ENCODE peak calls at places on chromosomes 5 and 9, in eight cellular contexts. One of them, this sample, is unnamed.

GRCh38 chr5:119578937-119579336 is 50.4 kb upstream of the FAM170A start:
- DNase-seq in astrocyte: no peak
- DNase-seq in pancreas: peak; percentile 45
- DNase-seq in PC-3: peak; percentile 55
- DNase-seq in cardiac muscle cell: peak; percentile 10
- DNase-seq in AG04449: no peak
- DNase-seq in heart right ventricle: no peak
- DNase-seq in brain microvascular endothelial cell: peak; percentile 14
- DNase-seq in this sample: peak; percentile 25

GRCh38 chr5:53777864-53778618 is 217.6 kb downstream of the NDUFS4 start:
- DNase-seq in AG04449: no peak
- DNase-seq in astrocyte: no peak
- DNase-seq in heart right ventricle: no peak
- DNase-seq in pancreas: no peak
- DNase-seq in brain microvascular endothelial cell: no peak
- DNase-seq in PC-3: peak; percentile 52
- DNase-seq in cardiac muscle cell: no peak
- DNase-seq in this sample: no peak

GRCh38 chr5:170201311-170201710 is 31.5 kb upstream of the C5orf58 start:
- DNase-seq in astrocyte: no peak
- DNase-seq in PC-3: no peak
- DNase-seq in heart right ventricle: no peak
- DNase-seq in pancreas: no peak
- DNase-seq in cardiac muscle cell: no peak
- DNase-seq in brain microvascular endothelial cell: no peak
- DNase-seq in AG04449: no peak
- DNase-seq in this sample: no peak

GRCh38 chr5:172454355-172455086 is at the start of gene SH3PXD2B:
- DNase-seq in heart right ventricle: peak; percentile 69
- DNase-seq in brain microvascular endothelial cell: no peak
- DNase-seq in cardiac muscle cell: peak; percentile 79
- DNase-seq in AG04449: no peak
- DNase-seq in astrocyte: peak; percentile 51
- DNase-seq in PC-3: peak; percentile 54
- DNase-seq in pancreas: peak; percentile 75
- DNase-seq in this sample: no peak

GRCh38 chr9:26786571-26786970 is 106.0 kb downstream of the CAAP1 start:
- DNase-seq in heart right ventricle: no peak
- DNase-seq in brain microvascular endothelial cell: no peak
- DNase-seq in pancreas: no peak
- DNase-seq in cardiac muscle cell: no peak
- DNase-seq in astrocyte: no peak
- DNase-seq in PC-3: no peak
- DNase-seq in AG04449: no peak
- DNase-seq in this sample: no peak

GRCh38 chr5:93035194-93035593 is 545.8 kb downstream of the NR2F1-AS1 start:
- DNase-seq in brain microvascular endothelial cell: no peak
- DNase-seq in heart right ventricle: no peak
- DNase-seq in AG04449: no peak
- DNase-seq in astrocyte: peak; percentile 18
- DNase-seq in cardiac muscle cell: no peak
- DNase-seq in pancreas: no peak
- DNase-seq in PC-3: no peak
- DNase-seq in this sample: no peak

GRCh38 chr9:31541626-31542025 is 842.8 kb upstream of the ACO1 start:
- DNase-seq in astrocyte: no peak
- DNase-seq in PC-3: no peak
- DNase-seq in pancreas: no peak
- DNase-seq in AG04449: no peak
- DNase-seq in heart right ventricle: no peak
- DNase-seq in cardiac muscle cell: peak; percentile 59
- DNase-seq in brain microvascular endothelial cell: no peak
- DNase-seq in this sample: no peak

GRCh38 chr5:112697301-112697700 is 40.4 kb upstream of the APC start:
- DNase-seq in astrocyte: no peak
- DNase-seq in pancreas: no peak
- DNase-seq in PC-3: no peak
- DNase-seq in cardiac muscle cell: no peak
- DNase-seq in AG04449: no peak
- DNase-seq in heart right ventricle: no peak
- DNase-seq in brain microvascular endothelial cell: no peak
- DNase-seq in this sample: no peak

GRCh38 chr5:1831677-1832313 is 30.6 kb downstream of the NDUFS6 start:
- DNase-seq in cardiac muscle cell: no peak
- DNase-seq in PC-3: no peak
- DNase-seq in brain microvascular endothelial cell: no peak
- DNase-seq in heart right ventricle: no peak
- DNase-seq in AG04449: no peak
- DNase-seq in astrocyte: no peak
- DNase-seq in pancreas: no peak
- DNase-seq in this sample: no peak

GRCh38 chr9:89606049-89606481 is 1.3 kb downstream of the GADD45G start:
- DNase-seq in heart right ventricle: peak; percentile 78
- DNase-seq in pancreas: peak; percentile 82
- DNase-seq in AG04449: no peak
- DNase-seq in cardiac muscle cell: peak; percentile 81
- DNase-seq in brain microvascular endothelial cell: peak; percentile 57
- DNase-seq in astrocyte: peak; percentile 66
- DNase-seq in PC-3: peak; percentile 78
- DNase-seq in this sample: no peak

GRCh38 chr9:107337676-107338590 is 54.9 kb downstream of the RAD23B start:
- DNase-seq in astrocyte: no peak
- DNase-seq in PC-3: no peak
- DNase-seq in heart right ventricle: no peak
- DNase-seq in cardiac muscle cell: no peak
- DNase-seq in pancreas: no peak
- DNase-seq in AG04449: no peak
- DNase-seq in brain microvascular endothelial cell: no peak
- DNase-seq in this sample: no peak

GRCh38 chr5:56319281-56320242 is 86.4 kb upstream of the ANKRD55 start:
- DNase-seq in pancreas: no peak
- DNase-seq in astrocyte: peak; percentile 27
- DNase-seq in cardiac muscle cell: peak; percentile 84
- DNase-seq in PC-3: no peak
- DNase-seq in heart right ventricle: peak; percentile 59
- DNase-seq in brain microvascular endothelial cell: no peak
- DNase-seq in AG04449: no peak
- DNase-seq in this sample: no peak

GRCh38 chr5:58188287-58188651 is 271.6 kb downstream of the PLK2 start:
- DNase-seq in astrocyte: peak; percentile 87
- DNase-seq in brain microvascular endothelial cell: peak; percentile 82
- DNase-seq in pancreas: no peak
- DNase-seq in heart right ventricle: no peak
- DNase-seq in AG04449: peak; percentile 41
- DNase-seq in PC-3: peak; percentile 84
- DNase-seq in cardiac muscle cell: peak; percentile 32
- DNase-seq in this sample: no peak

GRCh38 chr5:160493806-160494317 is 72.2 kb downstream of the PTTG1 start:
- DNase-seq in AG04449: no peak
- DNase-seq in pancreas: no peak
- DNase-seq in heart right ventricle: no peak
- DNase-seq in cardiac muscle cell: no peak
- DNase-seq in astrocyte: no peak
- DNase-seq in PC-3: no peak
- DNase-seq in brain microvascular endothelial cell: no peak
- DNase-seq in this sample: no peak

GRCh38 chr5:171152382-171152781 is 156.7 kb upstream of the TLX3 start:
- DNase-seq in pancreas: no peak
- DNase-seq in PC-3: peak; percentile 76
- DNase-seq in astrocyte: peak; percentile 10
- DNase-seq in heart right ventricle: no peak
- DNase-seq in brain microvascular endothelial cell: peak; percentile 36
- DNase-seq in cardiac muscle cell: peak; percentile 36
- DNase-seq in AG04449: no peak
- DNase-seq in this sample: no peak

GRCh38 chr5:140673187-140673976 is at the start of gene DND1:
- DNase-seq in cardiac muscle cell: no peak
- DNase-seq in AG04449: no peak
- DNase-seq in astrocyte: no peak
- DNase-seq in brain microvascular endothelial cell: no peak
- DNase-seq in heart right ventricle: peak; percentile 20
- DNase-seq in PC-3: no peak
- DNase-seq in pancreas: no peak
- DNase-seq in this sample: no peak
- H3K4me3 ChIP-seq in cardiac muscle cell: no peak within 1 kb of the TSS
- H3K4me3 ChIP-seq in AG04449: no peak within 1 kb of the TSS
- H3K4me3 ChIP-seq in astrocyte: no peak within 1 kb of the TSS
- H3K4me3 ChIP-seq in brain microvascular endothelial cell: no peak within 1 kb of the TSS
- H3K4me3 ChIP-seq in heart right ventricle: peak within 1 kb of the TSS; percentile 24
- H3K4me3 ChIP-seq in PC-3: no peak within 1 kb of the TSS
- H3K4me3 ChIP-seq in pancreas: no peak within 1 kb of the TSS
- H3K4me3 ChIP-seq in this sample: no peak within 1 kb of the TSS

GRCh38 chr5:176531902-176532493 is 5.2 kb downstream of the RNF44 start:
- DNase-seq in cardiac muscle cell: no peak
- DNase-seq in astrocyte: no peak
- DNase-seq in pancreas: no peak
- DNase-seq in brain microvascular endothelial cell: no peak
- DNase-seq in AG04449: no peak
- DNase-seq in heart right ventricle: no peak
- DNase-seq in PC-3: no peak
- DNase-seq in this sample: no peak

GRCh38 chr5:176533894-176534611 is 3.1 kb downstream of the RNF44 start:
- DNase-seq in AG04449: no peak
- DNase-seq in cardiac muscle cell: no peak
- DNase-seq in pancreas: peak; percentile 78
- DNase-seq in astrocyte: no peak
- DNase-seq in brain microvascular endothelial cell: no peak
- DNase-seq in heart right ventricle: peak; percentile 34
- DNase-seq in PC-3: peak; percentile 25
- DNase-seq in this sample: no peak

GRCh38 chr5:176533390-176533789 is 3.8 kb downstream of the RNF44 start:
- DNase-seq in pancreas: no peak
- DNase-seq in cardiac muscle cell: no peak
- DNase-seq in PC-3: no peak
- DNase-seq in heart right ventricle: peak; percentile 46
- DNase-seq in astrocyte: no peak
- DNase-seq in brain microvascular endothelial cell: no peak
- DNase-seq in AG04449: no peak
- DNase-seq in this sample: no peak

GRCh38 chr5:176530983-176531901 is 6.0 kb downstream of the RNF44 start:
- DNase-seq in AG04449: no peak
- DNase-seq in astrocyte: peak; percentile 27
- DNase-seq in heart right ventricle: no peak
- DNase-seq in PC-3: no peak
- DNase-seq in pancreas: no peak
- DNase-seq in cardiac muscle cell: no peak
- DNase-seq in brain microvascular endothelial cell: no peak
- DNase-seq in this sample: no peak

GRCh38 chr5:176532795-176533194 is 4.4 kb downstream of the RNF44 start:
- DNase-seq in cardiac muscle cell: no peak
- DNase-seq in brain microvascular endothelial cell: no peak
- DNase-seq in PC-3: no peak
- DNase-seq in pancreas: no peak
- DNase-seq in heart right ventricle: no peak
- DNase-seq in AG04449: no peak
- DNase-seq in astrocyte: no peak
- DNase-seq in this sample: no peak
- H3K4me3 ChIP-seq in cardiac muscle cell: no peak overlapping the region
- H3K4me3 ChIP-seq in brain microvascular endothelial cell: no peak overlapping the region
- H3K4me3 ChIP-seq in PC-3: no peak overlapping the region
- H3K4me3 ChIP-seq in pancreas: no peak overlapping the region
- H3K4me3 ChIP-seq in heart right ventricle: no peak overlapping the region
- H3K4me3 ChIP-seq in AG04449: no peak overlapping the region
- H3K4me3 ChIP-seq in astrocyte: no peak overlapping the region
- H3K4me3 ChIP-seq in this sample: no peak overlapping the region

GRCh38 chr5:141127305-141127704 is 5.7 kb downstream of the PCDHB4 start:
- DNase-seq in pancreas: no peak
- DNase-seq in cardiac muscle cell: no peak
- DNase-seq in brain microvascular endothelial cell: no peak
- DNase-seq in PC-3: peak; percentile 1
- DNase-seq in heart right ventricle: no peak
- DNase-seq in AG04449: no peak
- DNase-seq in astrocyte: no peak
- DNase-seq in this sample: no peak

GRCh38 chr5:141121985-141122384 is 367 bp downstream of the PCDHB4 start:
- DNase-seq in pancreas: no peak
- DNase-seq in cardiac muscle cell: no peak
- DNase-seq in AG04449: no peak
- DNase-seq in heart right ventricle: no peak
- DNase-seq in astrocyte: no peak
- DNase-seq in brain microvascular endothelial cell: no peak
- DNase-seq in PC-3: no peak
- DNase-seq in this sample: no peak

GRCh38 chr5:141121563-141121962 is at the start of gene PCDHB4:
- DNase-seq in heart right ventricle: no peak
- DNase-seq in astrocyte: no peak
- DNase-seq in cardiac muscle cell: no peak
- DNase-seq in brain microvascular endothelial cell: no peak
- DNase-seq in AG04449: no peak
- DNase-seq in pancreas: peak; percentile 35
- DNase-seq in PC-3: no peak
- DNase-seq in this sample: no peak
- H3K4me3 ChIP-seq in heart right ventricle: peak within 1 kb of the TSS; percentile 59
- H3K4me3 ChIP-seq in astrocyte: no peak within 1 kb of the TSS
- H3K4me3 ChIP-seq in cardiac muscle cell: no peak within 1 kb of the TSS
- H3K4me3 ChIP-seq in brain microvascular endothelial cell: no peak within 1 kb of the TSS
- H3K4me3 ChIP-seq in AG04449: no peak within 1 kb of the TSS
- H3K4me3 ChIP-seq in pancreas: peak within 1 kb of the TSS; percentile 27
- H3K4me3 ChIP-seq in PC-3: no peak within 1 kb of the TSS
- H3K4me3 ChIP-seq in this sample: no peak within 1 kb of the TSS

GRCh38 chr5:158701406-158702177 is 398.1 kb downstream of the EBF1 start:
- DNase-seq in cardiac muscle cell: peak; percentile 55
- DNase-seq in AG04449: peak; percentile 47
- DNase-seq in brain microvascular endothelial cell: peak; percentile 58
- DNase-seq in PC-3: peak; percentile 66
- DNase-seq in astrocyte: peak; percentile 45
- DNase-seq in heart right ventricle: no peak
- DNase-seq in pancreas: no peak
- DNase-seq in this sample: no peak
- H3K4me3 ChIP-seq in cardiac muscle cell: no peak overlapping the region
- H3K4me3 ChIP-seq in AG04449: no peak overlapping the region
- H3K4me3 ChIP-seq in brain microvascular endothelial cell: no peak overlapping the region
- H3K4me3 ChIP-seq in PC-3: no peak overlapping the region
- H3K4me3 ChIP-seq in astrocyte: no peak overlapping the region
- H3K4me3 ChIP-seq in heart right ventricle: no peak overlapping the region
- H3K4me3 ChIP-seq in pancreas: no peak overlapping the region
- H3K4me3 ChIP-seq in this sample: no peak overlapping the region

GRCh38 chr5:141623197-141623596 is 4.4 kb upstream of the DIAPH1 start:
- DNase-seq in cardiac muscle cell: no peak
- DNase-seq in AG04449: no peak
- DNase-seq in pancreas: no peak
- DNase-seq in astrocyte: no peak
- DNase-seq in PC-3: no peak
- DNase-seq in heart right ventricle: no peak
- DNase-seq in brain microvascular endothelial cell: no peak
- DNase-seq in this sample: no peak

GRCh38 chr5:141618804-141619554 is at the start of gene DIAPH1:
- DNase-seq in heart right ventricle: peak; percentile 96
- DNase-seq in PC-3: peak; percentile 92
- DNase-seq in pancreas: peak; percentile 98
- DNase-seq in astrocyte: peak; percentile 90
- DNase-seq in cardiac muscle cell: peak; percentile 99
- DNase-seq in brain microvascular endothelial cell: peak; percentile 93
- DNase-seq in AG04449: peak; percentile 46
- DNase-seq in this sample: peak; percentile 79

GRCh38 chr5:141618030-141618803 is 583 bp downstream of the DIAPH1 start:
- DNase-seq in heart right ventricle: peak; percentile 29
- DNase-seq in PC-3: peak; percentile 76
- DNase-seq in astrocyte: no peak
- DNase-seq in pancreas: peak; percentile 96
- DNase-seq in brain microvascular endothelial cell: no peak
- DNase-seq in AG04449: no peak
- DNase-seq in cardiac muscle cell: peak; percentile 47
- DNase-seq in this sample: no peak

GRCh38 chr5:141628175-141628788 is 8.4 kb downstream of the HDAC3 start:
- DNase-seq in cardiac muscle cell: no peak
- DNase-seq in heart right ventricle: no peak
- DNase-seq in pancreas: no peak
- DNase-seq in astrocyte: no peak
- DNase-seq in PC-3: no peak
- DNase-seq in brain microvascular endothelial cell: no peak
- DNase-seq in AG04449: no peak
- DNase-seq in this sample: no peak

GRCh38 chr5:141623621-141624020 is 4.8 kb upstream of the DIAPH1 start:
- DNase-seq in astrocyte: no peak
- DNase-seq in brain microvascular endothelial cell: no peak
- DNase-seq in heart right ventricle: no peak
- DNase-seq in PC-3: no peak
- DNase-seq in AG04449: no peak
- DNase-seq in pancreas: no peak
- DNase-seq in cardiac muscle cell: no peak
- DNase-seq in this sample: no peak
- H3K4me3 ChIP-seq in astrocyte: no peak overlapping the region
- H3K4me3 ChIP-seq in brain microvascular endothelial cell: no peak overlapping the region
- H3K4me3 ChIP-seq in heart right ventricle: no peak overlapping the region
- H3K4me3 ChIP-seq in PC-3: no peak overlapping the region
- H3K4me3 ChIP-seq in AG04449: no peak overlapping the region
- H3K4me3 ChIP-seq in pancreas: no peak overlapping the region
- H3K4me3 ChIP-seq in cardiac muscle cell: no peak overlapping the region
- H3K4me3 ChIP-seq in this sample: no peak overlapping the region

This sample was measured in HFF-Myc.